ENCODE peak calls at places on chromosomes 11 and 22, in four cellular contexts. One of them, this sample, is unnamed.

GRCh38 chr11:95266751-95267374 is 35.9 kb upstream of the SESN3 start:
- DNase-seq in brain microvascular endothelial cell: no peak
- DNase-seq in H1: no peak
- DNase-seq in psoas muscle: no peak
- DNase-seq in this sample: no peak

GRCh38 chr11:777288-778255 is at the start of gene GATD1:
- DNase-seq in brain microvascular endothelial cell: peak; percentile 74
- DNase-seq in psoas muscle: peak; percentile 94
- DNase-seq in H1: no peak
- DNase-seq in this sample: peak; percentile 89

GRCh38 chr11:71193431-71193830 is 58.9 kb downstream of the SHANK2 start:
- DNase-seq in brain microvascular endothelial cell: no peak
- DNase-seq in H1: no peak
- DNase-seq in psoas muscle: no peak
- DNase-seq in this sample: no peak

GRCh38 chr22:25754527-25755202 is 12.7 kb downstream of the MYO18B start:
- DNase-seq in brain microvascular endothelial cell: peak; percentile 96
- DNase-seq in H1: no peak
- DNase-seq in psoas muscle: peak; percentile 88
- DNase-seq in this sample: no peak

GRCh38 chr22:44755956-44756361 is 3.6 kb downstream of the ARHGAP8 start:
- DNase-seq in psoas muscle: no peak
- DNase-seq in brain microvascular endothelial cell: no peak
- DNase-seq in H1: no peak
- DNase-seq in this sample: peak; percentile 74

GRCh38 chr22:44638966-44639739 is 62.9 kb upstream of the PRR5 start:
- DNase-seq in brain microvascular endothelial cell: no peak
- DNase-seq in psoas muscle: peak; percentile 65
- DNase-seq in H1: no peak
- DNase-seq in this sample: no peak

GRCh38 chr11:106156290-106156937 is 79.0 kb downstream of the AASDHPPT start:
- DNase-seq in psoas muscle: no peak
- DNase-seq in brain microvascular endothelial cell: peak; percentile 67
- DNase-seq in H1: no peak
- DNase-seq in this sample: peak; percentile 81

GRCh38 chr11:65310756-65311155 is 3.9 kb upstream of the CDC42EP2 start:
- DNase-seq in H1: no peak
- DNase-seq in psoas muscle: peak; percentile 34
- DNase-seq in brain microvascular endothelial cell: no peak
- DNase-seq in this sample: no peak

GRCh38 chr11:64058494-64058893 is 22.8 kb downstream of the FLRT1 start:
- DNase-seq in psoas muscle: no peak
- DNase-seq in H1: no peak
- DNase-seq in brain microvascular endothelial cell: no peak
- DNase-seq in this sample: no peak

GRCh38 chr22:44312766-44313165 is at the start of gene SHISAL1:
- DNase-seq in H1: no peak
- DNase-seq in psoas muscle: no peak
- DNase-seq in brain microvascular endothelial cell: peak; percentile 62
- DNase-seq in this sample: no peak

GRCh38 chr11:125494601-125494986 is 1.5 kb downstream of the FEZ1 start:
- DNase-seq in psoas muscle: no peak
- DNase-seq in brain microvascular endothelial cell: no peak
- DNase-seq in H1: no peak
- DNase-seq in this sample: no peak

GRCh38 chr11:2249191-2249916 is 21.0 kb downstream of the ASCL2 start:
- DNase-seq in H1: no peak
- DNase-seq in brain microvascular endothelial cell: no peak
- DNase-seq in psoas muscle: no peak
- DNase-seq in this sample: no peak

GRCh38 chr11:77114089-77114463 is 11.4 kb downstream of the OMP start:
- DNase-seq in H1: no peak
- DNase-seq in brain microvascular endothelial cell: no peak
- DNase-seq in psoas muscle: no peak
- DNase-seq in this sample: no peak

GRCh38 chr11:32137869-32138268 is 47.0 kb downstream of the RCN1 start:
- DNase-seq in psoas muscle: no peak
- DNase-seq in brain microvascular endothelial cell: no peak
- DNase-seq in H1: no peak
- DNase-seq in this sample: no peak

GRCh38 chr11:27621440-27622161 is 78.7 kb downstream of the BDNF start:
- DNase-seq in H1: no peak
- DNase-seq in brain microvascular endothelial cell: no peak
- DNase-seq in psoas muscle: no peak
- DNase-seq in this sample: no peak

GRCh38 chr11:96314326-96315050 is 28.5 kb downstream of the MAML2 start:
- DNase-seq in brain microvascular endothelial cell: peak; percentile 51
- DNase-seq in psoas muscle: no peak
- DNase-seq in H1: no peak
- DNase-seq in this sample: no peak

GRCh38 chr11:128622137-128622523 is 34.8 kb upstream of the ETS1 start:
- DNase-seq in H1: no peak
- DNase-seq in psoas muscle: peak; percentile 39
- DNase-seq in brain microvascular endothelial cell: no peak
- DNase-seq in this sample: no peak

GRCh38 chr22:48244388-48245118 is 1482.1 kb downstream of the TBC1D22A start:
- DNase-seq in psoas muscle: no peak
- DNase-seq in H1: no peak
- DNase-seq in brain microvascular endothelial cell: no peak
- DNase-seq in this sample: no peak

GRCh38 chr11:86197448-86197847 is 47.1 kb upstream of the EED start:
- DNase-seq in H1: no peak
- DNase-seq in brain microvascular endothelial cell: no peak
- DNase-seq in psoas muscle: no peak
- DNase-seq in this sample: no peak

GRCh38 chr11:30758012-30758411 is 171.9 kb upstream of the MPPED2 start:
- DNase-seq in psoas muscle: no peak
- DNase-seq in H1: no peak
- DNase-seq in brain microvascular endothelial cell: no peak
- DNase-seq in this sample: no peak

GRCh38 chr22:50293441-50294318 is 13.8 kb downstream of the PLXNB2 start:
- DNase-seq in brain microvascular endothelial cell: peak; percentile 53
- DNase-seq in H1: no peak
- DNase-seq in psoas muscle: peak; percentile 50
- DNase-seq in this sample: peak; percentile 94

GRCh38 chr11:33412231-33412630 is 155.1 kb downstream of the HIPK3 start:
- DNase-seq in H1: no peak
- DNase-seq in psoas muscle: no peak
- DNase-seq in brain microvascular endothelial cell: no peak
- DNase-seq in this sample: no peak

GRCh38 chr11:114176321-114176720 is 116.8 kb downstream of the ZBTB16 start:
- DNase-seq in brain microvascular endothelial cell: no peak
- DNase-seq in H1: no peak
- DNase-seq in psoas muscle: no peak
- DNase-seq in this sample: peak; percentile 86

GRCh38 chr11:10784229-10785145 is 24.2 kb downstream of the EIF4G2 start:
- DNase-seq in H1: no peak
- DNase-seq in psoas muscle: no peak
- DNase-seq in brain microvascular endothelial cell: no peak
- DNase-seq in this sample: no peak

GRCh38 chr11:75497788-75498404 is 27.8 kb downstream of the GDPD5 start:
- DNase-seq in psoas muscle: no peak
- DNase-seq in brain microvascular endothelial cell: no peak
- DNase-seq in H1: no peak
- DNase-seq in this sample: no peak

GRCh38 chr11:93838967-93839366 is 11.5 kb downstream of the VSTM5 start:
- DNase-seq in H1: no peak
- DNase-seq in brain microvascular endothelial cell: no peak
- DNase-seq in psoas muscle: no peak
- DNase-seq in this sample: no peak

GRCh38 chr11:39120890-39121289 is 2338.6 kb downstream of the LRRC4C start:
- DNase-seq in brain microvascular endothelial cell: no peak
- DNase-seq in psoas muscle: no peak
- DNase-seq in H1: no peak
- DNase-seq in this sample: no peak

GRCh38 chr11:14041040-14041439 is 78.5 kb downstream of the SPON1 start:
- DNase-seq in psoas muscle: no peak
- DNase-seq in brain microvascular endothelial cell: no peak
- DNase-seq in H1: no peak
- DNase-seq in this sample: peak; percentile 46

GRCh38 chr11:55819330-55819729 is at the start of gene OR5D18:
- DNase-seq in H1: no peak
- DNase-seq in brain microvascular endothelial cell: no peak
- DNase-seq in psoas muscle: no peak
- DNase-seq in this sample: no peak

GRCh38 chr22:31488346-31488883 is 1.2 kb downstream of the EIF4ENIF1 start:
- DNase-seq in brain microvascular endothelial cell: no peak
- DNase-seq in psoas muscle: no peak
- DNase-seq in H1: no peak
- DNase-seq in this sample: no peak

GRCh38 chr11:2864890-2865289 is 20.7 kb downstream of the CDKN1C start:
- DNase-seq in H1: no peak
- DNase-seq in psoas muscle: no peak
- DNase-seq in brain microvascular endothelial cell: no peak
- DNase-seq in this sample: no peak

GRCh38 chr22:29765905-29766631 is 739 bp downstream of the ZMAT5 start:
- DNase-seq in psoas muscle: no peak
- DNase-seq in H1: no peak
- DNase-seq in brain microvascular endothelial cell: no peak
- DNase-seq in this sample: peak; percentile 74

GRCh38 chr11:122706689-122707088 is 51.2 kb downstream of the UBASH3B start:
- DNase-seq in H1: no peak
- DNase-seq in psoas muscle: no peak
- DNase-seq in brain microvascular endothelial cell: no peak
- DNase-seq in this sample: no peak

GRCh38 chr11:90294526-90294925 is 71.7 kb upstream of the CHORDC1 start:
- DNase-seq in psoas muscle: no peak
- DNase-seq in H1: no peak
- DNase-seq in brain microvascular endothelial cell: no peak
- DNase-seq in this sample: no peak

GRCh38 chr11:76918941-76919386 is 58.2 kb downstream of the ACER3 start:
- DNase-seq in brain microvascular endothelial cell: peak; percentile 23
- DNase-seq in H1: no peak
- DNase-seq in psoas muscle: no peak
- DNase-seq in this sample: peak; percentile 77

GRCh38 chr22:23849009-23850006 is 8.4 kb upstream of the SLC2A11 start:
- DNase-seq in H1: peak; percentile 61
- DNase-seq in psoas muscle: peak; percentile 87
- DNase-seq in brain microvascular endothelial cell: peak; percentile 53
- DNase-seq in this sample: peak; percentile 69

GRCh38 chr22:46910624-46911023 is 148.2 kb downstream of the TBC1D22A start:
- DNase-seq in H1: no peak
- DNase-seq in psoas muscle: no peak
- DNase-seq in brain microvascular endothelial cell: no peak
- DNase-seq in this sample: no peak

GRCh38 chr22:21726650-21727049 is 8.9 kb downstream of the YPEL1 start:
- DNase-seq in psoas muscle: no peak
- DNase-seq in brain microvascular endothelial cell: no peak
- DNase-seq in H1: peak; percentile 36
- DNase-seq in this sample: peak; percentile 20

GRCh38 chr11:60184824-60185511 is 2.1 kb upstream of the MS4A6A start:
- DNase-seq in psoas muscle: no peak
- DNase-seq in H1: no peak
- DNase-seq in brain microvascular endothelial cell: no peak
- DNase-seq in this sample: no peak

GRCh38 chr11:41950470-41951143 is 491.2 kb upstream of the LRRC4C start:
- DNase-seq in H1: no peak
- DNase-seq in brain microvascular endothelial cell: no peak
- DNase-seq in psoas muscle: no peak
- DNase-seq in this sample: no peak
- H3K4me3 ChIP-seq in H1: no peak overlapping the region
- H3K4me3 ChIP-seq in brain microvascular endothelial cell: no peak overlapping the region
- H3K4me3 ChIP-seq in psoas muscle: no peak overlapping the region
- H3K4me3 ChIP-seq in this sample: no peak overlapping the region

DNA sequence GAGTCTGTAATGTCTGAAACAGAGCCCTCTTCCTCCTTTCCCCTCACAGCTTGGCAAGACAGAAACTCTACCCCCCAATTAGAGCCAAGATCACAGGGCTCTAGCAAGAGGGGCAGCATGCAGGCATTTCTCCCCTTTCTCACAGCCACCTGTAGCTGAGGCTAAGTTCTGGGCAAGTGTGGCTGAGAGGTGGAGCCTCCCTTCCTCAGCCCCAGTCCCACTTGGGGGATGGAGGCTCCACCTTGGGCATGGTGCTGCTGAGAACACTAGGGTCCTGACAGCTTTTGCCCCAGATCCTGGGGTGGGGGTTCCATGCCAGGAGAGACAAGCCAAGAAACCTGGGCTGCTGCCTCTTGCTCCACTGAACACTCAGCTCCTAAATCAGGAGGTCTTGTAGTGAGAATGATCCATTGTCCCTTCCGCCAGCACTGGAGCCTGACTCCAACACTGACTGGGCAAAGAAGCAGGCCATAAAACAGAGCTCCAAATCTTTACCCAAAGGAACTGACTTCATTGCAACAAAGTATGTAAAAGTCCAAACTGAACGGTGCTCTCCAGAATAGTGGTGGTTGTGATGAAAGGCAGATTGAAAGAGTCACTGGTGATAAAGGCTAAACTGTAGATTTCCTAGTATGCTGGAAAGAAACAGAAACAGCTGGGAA is 25.6 kb downstream of the NARS2 start:
- DNase-seq in psoas muscle: no peak
- DNase-seq in brain microvascular endothelial cell: no peak
- DNase-seq in H1: no peak
- DNase-seq in this sample: no peak
- H3K36me3 ChIP-seq in psoas muscle: no peaks in the 10 kb centered on the region
- H3K36me3 ChIP-seq in brain microvascular endothelial cell: no peaks in the 10 kb centered on the region
- H3K36me3 ChIP-seq in H1: no peaks in the 10 kb centered on the region
- H3K36me3 ChIP-seq in this sample: no peaks in the 10 kb centered on the region

DNA sequence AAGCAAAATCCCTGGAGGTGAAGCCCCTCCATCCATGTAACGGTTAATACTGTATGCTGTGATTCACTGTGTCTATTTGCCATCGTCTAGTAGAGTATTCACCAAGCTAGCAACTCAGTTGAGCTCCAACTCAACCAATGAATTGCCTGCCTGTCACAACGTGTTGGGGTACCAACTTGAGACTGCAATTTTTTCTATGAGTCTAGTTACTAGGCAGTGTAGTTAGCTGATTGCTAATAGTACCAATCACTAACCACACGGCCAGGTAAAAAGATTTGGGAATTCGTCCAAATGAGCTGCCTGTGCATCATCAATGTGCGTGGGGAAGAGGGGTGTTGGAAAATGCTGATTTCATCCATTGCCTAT is 1.0 kb upstream of the BTG4 start:
- DNase-seq in brain microvascular endothelial cell: no peak
- DNase-seq in psoas muscle: no peak
- DNase-seq in H1: no peak
- DNase-seq in this sample: no peak
- H3K4me3 ChIP-seq in brain microvascular endothelial cell: peak overlapping the region; percentile 57
- H3K4me3 ChIP-seq in psoas muscle: peak overlapping the region; percentile 65
- H3K4me3 ChIP-seq in H1: peak overlapping the region; percentile 77
- H3K4me3 ChIP-seq in this sample: no peak overlapping the region

GRCh38 chr11:57325735-57326048 is 940 bp upstream of the TNKS1BP1 start:
- DNase-seq in H1: no peak
- DNase-seq in brain microvascular endothelial cell: no peak
- DNase-seq in psoas muscle: peak; percentile 82
- DNase-seq in this sample: peak; percentile 83
- H3K36me3 ChIP-seq in H1: peaks cover 52% of the 10 kb centered on the region
- H3K36me3 ChIP-seq in brain microvascular endothelial cell: peaks cover 46% of the 10 kb centered on the region
- H3K36me3 ChIP-seq in psoas muscle: no peaks in the 10 kb centered on the region
- H3K36me3 ChIP-seq in this sample: peaks cover 10% of the 10 kb centered on the region

GRCh38 chr11:69245041-69245440 is 48.9 kb upstream of the MYEOV start:
- DNase-seq in brain microvascular endothelial cell: no peak
- DNase-seq in psoas muscle: no peak
- DNase-seq in H1: no peak
- DNase-seq in this sample: no peak
- H3K4me3 ChIP-seq in brain microvascular endothelial cell: no peak overlapping the region
- H3K4me3 ChIP-seq in psoas muscle: no peak overlapping the region
- H3K4me3 ChIP-seq in H1: no peak overlapping the region
- H3K4me3 ChIP-seq in this sample: no peak overlapping the region

This sample was measured in small intestine.